ENCODE peak calls at places on chromosomes 11 and 22, in nine cellular contexts. Y is Calu3, I is astrocyte of the cerebellum, O is GM13977, B is GM20000, A is fibroblast of lung, U is fibroblast of mammary gland, T is coronary artery, D is mucosa of descending colon. M is an unnamed sample.
A peak's percentile ranks its signal among the peaks of the same experiment; 100 is the strongest.

GRCh38 chr11:122524532-122524882 is 131.0 kb upstream of the UBASH3B start:
- DNase-seq in Y (no peak), I (peak; percentile 26), O (no peak), B (no peak), A (no peak), U (peak; percentile 23), T (no peak), D (no peak), M (peak; percentile 70)

GRCh38 chr11:123430736-123431356 is 777 bp downstream of the GRAMD1B start:
- DNase-seq in Y (no peak), I (no peak), O (peak; percentile 69), B (peak; percentile 77), A (peak; percentile 12), U (no peak), T (no peak), D (peak; percentile 83), M (no peak)

GRCh38 chr11:26632691-26633159 is 60.7 kb upstream of the MUC15 start:
- DNase-seq in Y (no peak), I (no peak), O (no peak), B (peak; percentile 15), A (no peak), U (no peak), T (no peak), D (no peak), M (no peak)

GRCh38 chr22:38347944-38348750 is 30.9 kb upstream of the CSNK1E start:
- DNase-seq in Y (no peak), I (no peak), O (no peak), B (peak; percentile 21), A (no peak), U (peak; percentile 42), T (peak; percentile 50), D (peak; percentile 30), M (no peak)

GRCh38 chr11:130653838-130654601 is 205.6 kb downstream of the ADAMTS15 start:
- DNase-seq in Y (peak; percentile 10), I (peak; percentile 37), O (no peak), B (no peak), A (peak; percentile 65), U (no peak), T (peak; percentile 86), D (peak; percentile 59), M (no peak)

GRCh38 chr11:46676436-46677158 is 23.8 kb downstream of the ARHGAP1 start:
- DNase-seq in Y (no peak), I (no peak), O (no peak), B (no peak), A (no peak), U (no peak), T (peak; percentile 69), D (no peak), M (no peak)

GRCh38 chr11:96228911-96229310 is 114.1 kb downstream of the MAML2 start:
- DNase-seq in Y (no peak), I (peak; percentile 60), O (no peak), B (no peak), A (no peak), U (no peak), T (no peak), D (no peak), M (no peak)

GRCh38 chr22:27063381-27063780 is 406.0 kb downstream of the MIAT start:
- DNase-seq in Y (no peak), I (no peak), O (no peak), B (no peak), A (no peak), U (no peak), T (no peak), D (no peak), M (no peak)

GRCh38 chr11:40819230-40819629 is 640.2 kb downstream of the LRRC4C start:
- DNase-seq in Y (no peak), I (no peak), O (no peak), B (no peak), A (no peak), U (no peak), T (no peak), D (no peak), M (no peak)

GRCh38 chr22:44130076-44130711 is 50.5 kb upstream of the PARVG start:
- DNase-seq in Y (no peak), I (no peak), O (no peak), B (no peak), A (no peak), U (peak; percentile 7), T (no peak), D (no peak), M (no peak)

GRCh38 chr22:42773161-42773560 is 52.5 kb upstream of the A4GALT start:
- DNase-seq in Y (no peak), I (no peak), O (no peak), B (no peak), A (no peak), U (no peak), T (peak; percentile 67), D (no peak), M (no peak)

GRCh38 chr11:31643831-31644230 is 134.3 kb downstream of the ELP4 start:
- DNase-seq in Y (no peak), I (peak; percentile 35), O (no peak), B (no peak), A (peak; percentile 70), U (peak; percentile 70), T (no peak), D (no peak), M (no peak)

GRCh38 chr11:95299078-95299611 is 68.1 kb upstream of the SESN3 start:
- DNase-seq in Y (no peak), I (peak; percentile 54), O (no peak), B (no peak), A (peak; percentile 22), U (peak; percentile 56), T (no peak), D (no peak), M (no peak)

GRCh38 chr22:23685205-23685784 is 5.5 kb upstream of the RGL4 start:
- DNase-seq in Y (peak; percentile 13), I (no peak), O (no peak), B (no peak), A (peak; percentile 31), U (peak; percentile 47), T (no peak), D (no peak), M (no peak)

GRCh38 chr11:1825785-1826451 is 8.9 kb upstream of the SYT8 start:
- DNase-seq in Y (no peak), I (no peak), O (no peak), B (no peak), A (no peak), U (no peak), T (no peak), D (no peak), M (no peak)

GRCh38 chr11:1827095-1827797 is 7.5 kb upstream of the SYT8 start:
- DNase-seq in Y (peak; percentile 93), I (peak; percentile 76), O (no peak), B (no peak), A (peak; percentile 74), U (peak; percentile 28), T (peak; percentile 92), D (peak; percentile 64), M (no peak)

GRCh38 chr11:1825039-1825740 is 9.6 kb upstream of the SYT8 start:
- DNase-seq in Y (peak; percentile 79), I (no peak), O (peak; percentile 72), B (peak; percentile 77), A (no peak), U (no peak), T (no peak), D (peak; percentile 77), M (no peak)

GRCh38 chr11:1827931-1828330 is 6.9 kb upstream of the SYT8 start:
- DNase-seq in Y (no peak), I (no peak), O (no peak), B (no peak), A (no peak), U (no peak), T (no peak), D (peak; percentile 21), M (no peak)

DNA sequence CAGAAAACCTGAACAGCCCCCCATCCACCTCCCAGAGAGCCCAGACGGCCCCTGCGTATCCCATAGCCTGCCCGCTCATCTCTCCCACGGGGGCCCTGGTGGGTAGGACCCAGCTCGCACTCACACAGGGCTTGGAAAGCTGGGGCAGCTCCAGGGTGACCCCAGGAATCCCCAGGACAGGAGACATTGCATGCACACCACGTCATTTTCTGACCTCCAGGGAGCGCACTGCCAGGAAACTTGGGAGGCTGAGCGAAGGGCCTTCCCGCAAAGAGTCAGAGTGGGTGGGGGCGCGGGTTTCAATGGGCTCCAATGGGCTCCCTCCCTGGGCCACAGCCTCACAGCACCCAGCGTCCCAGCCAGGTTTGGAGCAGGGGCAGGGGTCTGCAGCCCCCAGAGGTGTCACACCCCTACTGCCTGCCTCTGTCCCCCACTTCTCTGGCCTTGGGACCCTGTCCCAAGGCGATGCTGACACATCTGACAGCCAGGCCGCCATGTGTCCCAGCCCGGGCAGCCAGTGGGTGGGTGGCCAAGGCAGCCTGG is 8.2 kb upstream of the SYT8 start:
- DNase-seq in Y (peak; percentile 75), I (peak; percentile 63), O (no peak), B (no peak), A (peak; percentile 75), U (peak; percentile 41), T (peak; percentile 92), D (peak; percentile 73), M (no peak)
- TF ChIP-seq CTCF in Y (peak; percentile 35), I (peak; percentile 36), O (no peak), B (no peak), A (peak; percentile 30), U (no peak), T (no peak), D (no peak), M (no peak)

DNA sequence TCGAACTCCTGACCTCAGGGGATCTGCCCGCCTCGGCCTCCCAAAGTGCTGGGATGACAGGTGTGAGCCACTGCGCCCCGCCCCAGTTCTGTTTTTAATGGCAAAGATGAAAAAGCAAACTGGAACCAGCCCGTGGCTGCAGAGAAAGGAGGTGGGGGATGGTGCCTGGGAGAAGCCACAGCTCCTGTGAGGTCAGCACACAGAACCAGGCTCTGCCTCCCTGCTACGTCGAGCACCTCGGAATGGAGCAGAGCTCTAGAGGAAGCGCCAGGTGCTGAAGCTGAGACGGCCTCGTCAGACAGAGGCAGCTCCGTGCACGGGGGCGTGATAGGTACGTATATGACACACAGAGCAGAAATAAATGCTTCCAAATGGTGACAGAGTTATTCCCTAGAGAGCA is 8.5 kb downstream of the DRD4 start:
- DNase-seq in Y (no peak), I (no peak), O (no peak), B (no peak), A (no peak), U (no peak), T (no peak), D (no peak), M (no peak)
- TF ChIP-seq CTCF in Y (no peak), I (no peak), O (no peak), B (no peak), A (no peak), U (no peak), T (no peak), D (no peak), M (no peak)

DNA sequence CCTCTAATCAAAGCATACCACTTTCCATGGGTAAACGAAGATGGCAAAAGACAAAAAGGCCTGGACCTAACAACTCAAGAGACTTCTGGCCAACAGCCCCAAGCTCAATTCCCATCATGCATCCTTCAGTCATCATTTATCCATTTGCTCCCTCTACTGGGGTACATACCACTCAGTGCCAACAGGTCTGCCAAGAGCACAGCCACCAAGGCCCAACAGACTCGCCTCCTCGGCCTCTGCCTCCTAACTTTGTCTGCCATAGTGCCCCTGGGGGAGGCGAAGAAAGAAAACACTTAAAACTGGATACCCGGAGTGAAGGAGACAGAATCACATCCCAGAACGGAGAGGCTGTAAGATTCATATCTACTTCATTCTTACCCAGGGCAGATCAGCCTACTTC is 1.1 kb downstream of the HYOU1 start:
- DNase-seq in Y (no peak), I (no peak), O (no peak), B (no peak), A (peak; percentile 34), U (peak; percentile 51), T (no peak), D (no peak), M (no peak)
- TF ChIP-seq CTCF in Y (no peak), I (no peak), O (no peak), B (no peak), A (no peak), U (peak; percentile 5), T (no peak), D (no peak), M (peak; percentile 14)

GRCh38 chr22:36386351-36386899 is 1.3 kb downstream of the MYH9 start:
- DNase-seq in Y (peak; percentile 57), I (no peak), O (peak; percentile 85), B (peak; percentile 83), A (no peak), U (no peak), T (no peak), D (peak; percentile 78), M (no peak)
- TF ChIP-seq CTCF in Y (no peak), I (no peak), O (no peak), B (peak; percentile 4), A (no peak), U (no peak), T (no peak), D (no peak), M (no peak)